ENCODE peak calls at places on chromosomes 12 and 14, in four cellular contexts. M, Q, E and Z are unnamed samples.

GRCh38 chr12:100398307-100398706 is 41.4 kb downstream of the SLC17A8 start:
- DNase-seq in M (no peak), Q (no peak), E (no peak), Z (no peak)

GRCh38 chr12:107027304-107028053 is 40.5 kb upstream of the MTERF2 start:
- DNase-seq in E (peak), Q (no peak), M (no peak), Z (peak)

GRCh38 chr14:91303091-91303923 is 58.8 kb upstream of the GPR68 start:
- DNase-seq in Q (no peak), E (peak), M (peak), Z (peak)

GRCh38 chr12:51905507-51906438 is 1.5 kb upstream of the ACVRL1 start:
- DNase-seq in E (no peak), Q (no peak), M (no peak), Z (no peak)

GRCh38 chr12:91123236-91123635 is 11.9 kb upstream of the LUM start:
- DNase-seq in Q (no peak), M (no peak), E (no peak), Z (no peak)

GRCh38 chr12:41242613-41243012 is 54.5 kb downstream of the PDZRN4 start:
- DNase-seq in E (no peak), Q (no peak), M (no peak), Z (no peak)

GRCh38 chr14:58151264-58151700 is 731 bp downstream of the ARMH4 start:
- DNase-seq in E (no peak), Q (no peak), M (no peak), Z (no peak)

GRCh38 chr14:27366596-27366995 is 768.8 kb upstream of the NOVA1 start:
- DNase-seq in E (no peak), M (no peak), Q (no peak), Z (no peak)

GRCh38 chr12:4031703-4032291 is 158.6 kb upstream of the PARP11 start:
- DNase-seq in E (no peak), Q (no peak), M (no peak), Z (no peak)

GRCh38 chr12:10563966-10564365 is 49.4 kb downstream of the MAGOHB start:
- DNase-seq in E (no peak), Q (no peak), M (no peak), Z (no peak)

GRCh38 chr12:6465467-6466183 is 4.9 kb downstream of the VAMP1 start:
- DNase-seq in M (no peak), E (peak), Q (no peak), Z (peak)

GRCh38 chr14:57346741-57347140 is 43.6 kb upstream of the NAA30 start:
- DNase-seq in E (no peak), Q (no peak), M (no peak), Z (no peak)

GRCh38 chr14:85534435-85534834 is 4.5 kb downstream of the FLRT2 start:
- DNase-seq in M (no peak), Q (no peak), E (no peak), Z (no peak)

GRCh38 chr14:52219488-52220084 is 47.9 kb upstream of the PTGDR start:
- DNase-seq in M (no peak), Q (no peak), E (no peak), Z (no peak)

GRCh38 chr12:111773801-111774551 is 7.2 kb downstream of the ALDH2 start:
- DNase-seq in Q (no peak), M (no peak), E (no peak), Z (peak)

GRCh38 chr14:54662491-54663116 is 95.7 kb downstream of the SAMD4A start:
- DNase-seq in M (no peak), E (no peak), Q (no peak), Z (no peak)

GRCh38 chr12:104998423-104999346 is 12.6 kb downstream of the NOPCHAP1 start:
- DNase-seq in E (no peak), Q (no peak), M (no peak), Z (no peak)

GRCh38 chr14:67680121-67680602 is 5.7 kb upstream of the VTI1B start:
- DNase-seq in M (no peak), Q (peak), E (no peak), Z (no peak)

GRCh38 chr14:28635387-28635786 is 131.2 kb upstream of the FOXG1 start:
- DNase-seq in E (peak), M (no peak), Q (no peak), Z (peak)

GRCh38 chr12:79161249-79161934 is 296.8 kb downstream of the SYT1 start:
- DNase-seq in M (no peak), E (no peak), Q (no peak), Z (no peak)

GRCh38 chr12:122481861-122482260 is 18.9 kb downstream of the ZCCHC8 start:
- DNase-seq in M (no peak), E (no peak), Q (no peak), Z (no peak)

GRCh38 chr14:105860615-105861580 is 334.5 kb downstream of the TMEM121 start:
- DNase-seq in M (no peak), E (no peak), Q (no peak), Z (no peak)

GRCh38 chr12:87679262-87679661 is 349.9 kb downstream of the C12orf50 start:
- DNase-seq in Q (no peak), E (no peak), M (no peak), Z (no peak)

GRCh38 chr12:75479963-75480461 is 543 bp upstream of the GLIPR1 start:
- DNase-seq in Q (no peak), M (no peak), E (no peak), Z (no peak)

GRCh38 chr14:27318769-27319280 is 721.0 kb upstream of the NOVA1 start:
- DNase-seq in Q (no peak), E (no peak), M (no peak), Z (no peak)

GRCh38 chr14:96349286-96350075 is 13.7 kb downstream of the ATG2B start:
- DNase-seq in E (no peak), Q (no peak), M (no peak), Z (no peak)

GRCh38 chr12:79934309-79935020 is 432 bp downstream of the PPP1R12A start:
- DNase-seq in E (no peak), Q (no peak), M (peak), Z (no peak)

GRCh38 chr12:31323466-31324115 is 2.4 kb downstream of the SINHCAF start:
- DNase-seq in M (no peak), Q (no peak), E (no peak), Z (no peak)

GRCh38 chr12:115394498-115395220 is 710.7 kb upstream of the TBX3 start:
- DNase-seq in E (no peak), M (no peak), Q (no peak), Z (no peak)

GRCh38 chr12:43887397-43887796 is 51.5 kb downstream of the TMEM117 start:
- DNase-seq in E (no peak), M (no peak), Q (no peak), Z (no peak)

GRCh38 chr12:76685246-76685678 is 78.7 kb upstream of the ZDHHC17 start:
- DNase-seq in M (no peak), Q (no peak), E (no peak), Z (peak)

GRCh38 chr12:107318804-107319535 is 225.6 kb upstream of the CRY1 start:
- DNase-seq in E (no peak), Q (no peak), M (no peak), Z (peak)

GRCh38 chr12:29287622-29288021 is 93.3 kb downstream of the ERGIC2 start:
- DNase-seq in M (no peak), Q (no peak), E (no peak), Z (no peak)

GRCh38 chr14:101601603-101602465 is 40.5 kb downstream of the DIO3 start:
- DNase-seq in Q (no peak), M (no peak), E (no peak), Z (no peak)

GRCh38 chr12:105957058-105957457 is 181.7 kb downstream of the NUAK1 start:
- DNase-seq in M (no peak), Q (no peak), E (no peak), Z (no peak)

GRCh38 chr12:54030889-54031860 is 1.7 kb upstream of the HOXC5 start:
- DNase-seq in E (no peak), M (no peak), Q (no peak), Z (no peak)

GRCh38 chr12:7017870-7018349 is 366 bp downstream of the LPCAT3 start:
- DNase-seq in E (no peak), Q (no peak), M (no peak), Z (no peak)

DNA sequence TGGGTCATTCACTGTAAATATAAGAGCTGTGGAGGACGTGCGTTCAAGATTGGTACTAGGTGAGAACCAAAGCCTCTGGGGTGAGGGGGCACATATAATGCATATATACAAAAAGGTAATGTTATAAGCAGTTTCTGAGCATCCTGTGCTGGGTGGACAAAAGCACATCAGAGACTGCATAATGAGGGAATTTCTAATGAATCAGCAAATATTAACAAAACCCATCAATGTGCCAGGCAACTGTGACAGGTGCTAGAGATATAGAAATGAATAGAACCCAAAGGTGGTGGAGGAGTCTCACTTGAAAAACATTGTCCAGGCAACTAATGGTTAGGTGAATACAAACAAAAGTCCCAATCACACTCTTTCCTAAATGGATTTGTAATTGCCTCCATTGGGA is 74.7 kb downstream of the GPR65 start:
- DNase-seq in Q (no peak), M (no peak), E (no peak), Z (no peak)
- TF ChIP-seq JUND in Q (no peak), M (no peak), E (no peak), Z (no peak)

GRCh38 chr14:23894687-23895419 is 58.7 kb upstream of the DHRS4 start:
- DNase-seq in E (no peak), Q (no peak), M (no peak), Z (no peak)

GRCh38 chr14:23899788-23900187 is 53.8 kb upstream of the DHRS4 start:
- DNase-seq in M (no peak), E (no peak), Q (no peak), Z (no peak)

DNA sequence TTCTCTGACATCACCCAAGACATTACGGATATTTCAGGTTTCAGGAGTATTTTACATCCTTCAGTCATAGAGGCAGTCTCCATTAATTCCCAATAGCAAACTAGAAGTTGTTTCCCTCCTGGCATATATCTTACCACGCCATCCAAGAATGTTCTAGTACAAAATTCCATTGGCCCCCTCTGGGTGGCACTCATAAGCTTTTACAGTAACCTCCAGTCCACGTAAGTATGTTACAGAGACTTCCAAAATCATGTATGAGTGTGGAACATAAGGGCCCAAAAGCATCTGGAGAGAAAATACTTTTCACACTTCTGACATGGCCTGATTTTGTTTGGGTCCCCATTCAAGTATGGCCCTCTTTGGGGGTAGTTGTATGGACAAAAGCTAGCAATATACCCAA is 58.1 kb upstream of the DHRS4 start:
- DNase-seq in Q (no peak), E (no peak), M (no peak), Z (peak)
- TF ChIP-seq JUND in Q (no peak), E (no peak), M (no peak), Z (no peak)

GRCh38 chr14:68853749-68854148 is 60.9 kb upstream of the ZFP36L1 start:
- DNase-seq in E (no peak), M (no peak), Q (no peak), Z (peak)

GRCh38 chr14:68851078-68851477 is 58.2 kb upstream of the ZFP36L1 start:
- DNase-seq in E (no peak), Q (no peak), M (no peak), Z (no peak)

GRCh38 chr14:68856572-68856971 is 63.7 kb upstream of the ZFP36L1 start:
- DNase-seq in Q (no peak), M (no peak), E (no peak), Z (no peak)

GRCh38 chr14:68857671-68858070 is 64.8 kb upstream of the ZFP36L1 start:
- DNase-seq in E (no peak), M (no peak), Q (no peak), Z (no peak)

GRCh38 chr14:68854421-68854820 is 61.6 kb upstream of the ZFP36L1 start:
- DNase-seq in Q (no peak), E (no peak), M (no peak), Z (no peak)
- TF ChIP-seq JUND in Q (no peak), E (no peak), M (no peak), Z (no peak)

GRCh38 chr14:22099942-22100763 is 426.5 kb upstream of the OR4E1 start:
- DNase-seq in Q (no peak), M (peak), E (peak), Z (peak)
- TF ChIP-seq JUND in Q (no peak), M (no peak), E (no peak), Z (no peak)

GRCh38 chr12:13243516-13244070 is 47.1 kb downstream of the EMP1 start:
- DNase-seq in E (no peak), M (no peak), Q (no peak), Z (no peak)
- TF ChIP-seq JUND in E (no peak), M (no peak), Q (no peak), Z (no peak)

GRCh38 chr12:110186059-110186458 is 61.9 kb downstream of the IFT81 start:
- DNase-seq in E (no peak), M (no peak), Q (no peak), Z (no peak)

GRCh38 chr12:110179291-110179690 is 55.1 kb downstream of the IFT81 start:
- DNase-seq in Q (no peak), E (no peak), M (no peak), Z (no peak)

GRCh38 chr12:110185626-110186025 is 61.5 kb downstream of the IFT81 start:
- DNase-seq in Q (no peak), M (no peak), E (no peak), Z (no peak)

GRCh38 chr12:110180591-110181005 is 56.4 kb downstream of the IFT81 start:
- DNase-seq in M (no peak), E (no peak), Q (no peak), Z (no peak)

DNA sequence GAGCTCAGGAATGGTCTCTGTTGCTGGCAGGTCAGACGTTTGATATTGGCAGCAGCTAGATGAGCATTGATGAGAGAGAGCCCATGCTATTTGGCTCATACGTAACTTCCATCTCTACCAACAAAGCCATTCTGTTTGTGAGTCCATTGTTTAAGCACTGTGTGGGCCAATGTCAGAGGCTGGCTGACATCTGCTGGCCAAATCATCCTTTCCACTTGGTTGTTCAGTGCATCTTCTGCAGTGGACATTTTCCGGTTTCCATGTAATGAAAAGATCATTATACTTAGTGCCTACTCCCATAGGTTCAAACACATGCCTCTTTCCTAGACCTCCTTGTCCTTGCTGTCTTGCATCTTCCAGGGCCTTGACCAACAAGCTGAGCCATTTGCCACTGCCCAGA is 59.2 kb downstream of the IFT81 start:
- DNase-seq in M (no peak), E (no peak), Q (no peak), Z (no peak)
- TF ChIP-seq JUND in M (no peak), E (no peak), Q (no peak), Z (no peak)

DNA sequence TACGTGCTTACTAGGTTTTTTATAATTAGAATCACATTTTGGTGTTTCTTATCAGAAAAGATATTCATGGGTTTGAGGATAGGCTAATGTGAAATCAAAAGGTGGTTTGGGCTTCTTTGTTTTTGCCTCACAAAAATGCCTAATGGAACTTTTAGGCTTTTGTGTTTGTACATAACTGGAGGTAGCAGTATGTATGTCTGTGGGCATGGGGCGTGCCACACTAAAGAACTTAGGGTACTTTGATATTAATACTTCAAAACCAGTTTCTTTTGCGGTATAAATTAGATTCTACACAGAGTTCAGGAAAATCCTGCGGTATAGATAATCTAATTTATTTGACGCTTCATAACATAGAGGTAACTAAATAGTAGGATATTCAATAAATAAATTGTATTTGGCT is 1.9 kb downstream of the ETV6 start:
- DNase-seq in E (no peak), Q (no peak), M (no peak), Z (no peak)
- TF ChIP-seq JUND in E (no peak), Q (no peak), M (no peak), Z (no peak)

GRCh38 chr14:77543240-77543551 is 44.6 kb upstream of the ISM2 start:
- DNase-seq in Q (no peak), M (no peak), E (no peak), Z (no peak)
- TF ChIP-seq JUND in Q (no peak), M (no peak), E (no peak), Z (no peak)